ENCODE peak calls at places on chromosomes 4 and X, in six cellular contexts. R is effector memory CD4-positive, alpha-beta T cell; U is left ventricle myocardium inferior; K is stimulated activated CD4-positive, alpha-beta T cell treated with anti-CD3 and anti-CD28 coated beads, TNF-alpha, amount 100 ng/mL, for 4 hours; C is stimulated activated naive B cell treated with anti-CD40 and anti-IgM and Interleukin-4, amounts not matched to agents 10 μg/mL and 1 μg/mL and 100 μg/mL, for 72 hours; O is RPMI8226. D is an unnamed sample.

GRCh38 chr4:122803788-122804208 is 22.8 kb upstream of the FGF2 start:
- DNase-seq in R (no peak), U (peak), K (no peak), C (no peak), O (no peak), D (no peak)

GRCh38 chrX:107467271-107467670 is 17.8 kb downstream of the FRMPD3 start:
- DNase-seq in R (no peak), U (no peak), K (no peak), C (no peak), O (no peak), D (no peak)

GRCh38 chr4:145609494-145610427 is 9.4 kb upstream of the MMAA start:
- DNase-seq in R (peak), U (peak), K (peak), C (peak), O (peak), D (no peak)

GRCh38 chr4:127500242-127500641 is 132.5 kb upstream of the INTU start:
- DNase-seq in R (no peak), U (no peak), K (no peak), C (no peak), O (no peak), D (no peak)

GRCh38 chrX:147637190-147637589 is 274.5 kb upstream of the FMR1 start:
- DNase-seq in R (no peak), U (no peak), K (no peak), C (no peak), O (no peak), D (no peak)

GRCh38 chr4:124173892-124174291 is 538.6 kb downstream of the ANKRD50 start:
- DNase-seq in R (no peak), U (no peak), K (no peak), C (no peak), O (no peak), D (no peak)

GRCh38 chr4:122702939-122703338 is 29.6 kb upstream of the BBS12 start:
- DNase-seq in R (no peak), U (no peak), K (no peak), C (no peak), O (no peak), D (no peak)

GRCh38 chrX:46268429-46268828 is 276.8 kb downstream of the ZNF674 start:
- DNase-seq in R (no peak), U (no peak), K (no peak), C (no peak), O (no peak), D (no peak)

GRCh38 chr4:7938513-7939376 is 916 bp downstream of the AFAP1 start:
- DNase-seq in R (peak), U (peak), K (no peak), C (no peak), O (no peak), D (no peak)

GRCh38 chr4:64539234-64539849 is 130.1 kb upstream of the TECRL start:
- DNase-seq in R (no peak), U (no peak), K (no peak), C (peak), O (peak), D (peak)

GRCh38 chr4:174611792-174612191 is 89.5 kb upstream of the HPGD start:
- DNase-seq in R (no peak), U (no peak), K (no peak), C (no peak), O (no peak), D (no peak)

GRCh38 chr4:95153182-95153581 is 395.4 kb downstream of the BMPR1B start:
- DNase-seq in R (no peak), U (no peak), K (no peak), C (no peak), O (no peak), D (no peak)

GRCh38 chrX:93538575-93538974 is 134.8 kb downstream of the NAP1L3 start:
- DNase-seq in R (no peak), U (no peak), K (no peak), C (no peak), O (no peak), D (no peak)

GRCh38 chr4:29983890-29984289 is 736.3 kb upstream of the PCDH7 start:
- DNase-seq in R (no peak), U (no peak), K (no peak), C (no peak), O (no peak), D (no peak)

GRCh38 chrX:41596586-41596985 is 92.2 kb upstream of the GPR34 start:
- DNase-seq in R (no peak), U (no peak), K (no peak), C (peak), O (no peak), D (peak)

GRCh38 chr4:119493419-119493818 is 135.2 kb downstream of the PDE5A start:
- DNase-seq in R (no peak), U (no peak), K (no peak), C (no peak), O (no peak), D (no peak)

GRCh38 chr4:121177238-121178137 is 13.4 kb upstream of the TNIP3 start:
- DNase-seq in R (no peak), U (no peak), K (no peak), C (no peak), O (no peak), D (no peak)